ENCODE peak calls at places on chromosome 5, in six cellular contexts. N, R, A, G, Q and T are unnamed samples.

GRCh38 chr5:146111409-146111808 is 6.0 kb upstream of the PLAC8L1 start:
- DNase-seq in Q (no peak), A (no peak), R (no peak), G (no peak), N (no peak), T (no peak)

GRCh38 chr5:172104021-172104420 is 84.0 kb downstream of the STK10 start:
- DNase-seq in G (no peak), A (no peak), N (no peak), R (no peak), Q (no peak), T (no peak)

GRCh38 chr5:112004867-112005532 is 248.0 kb upstream of the NREP start:
- DNase-seq in Q (no peak), N (no peak), G (no peak), A (no peak), R (no peak), T (peak)

GRCh38 chr5:177131019-177131320 is 2.6 kb upstream of the NSD1 start:
- DNase-seq in A (no peak), G (no peak), Q (no peak), N (no peak), R (no peak), T (no peak)

GRCh38 chr5:37002176-37002751 is 125.7 kb downstream of the NIPBL start:
- DNase-seq in Q (no peak), G (no peak), N (no peak), A (no peak), R (no peak), T (no peak)

GRCh38 chr5:56833325-56833724 is 18.0 kb downstream of the MAP3K1 start:
- DNase-seq in G (no peak), R (no peak), A (no peak), Q (no peak), N (no peak), T (no peak)

GRCh38 chr5:75023368-75024159 is 28.8 kb downstream of the GCNT4 start:
- DNase-seq in N (no peak), A (no peak), Q (no peak), R (no peak), G (peak), T (no peak)

GRCh38 chr5:157603333-157604190 is 28.0 kb upstream of the ADAM19 start:
- DNase-seq in Q (peak), G (peak), N (no peak), A (peak), R (no peak), T (peak)

GRCh38 chr5:129541648-129542251 is 81.7 kb downstream of the ADAMTS19 start:
- DNase-seq in G (no peak), Q (no peak), N (no peak), R (no peak), A (no peak), T (no peak)

GRCh38 chr5:161263186-161263585 is 283.3 kb downstream of the GABRB2 start:
- DNase-seq in Q (no peak), N (no peak), A (no peak), G (no peak), R (no peak), T (no peak)

GRCh38 chr5:66757834-66758396 is 161.7 kb downstream of the MAST4 start:
- DNase-seq in Q (no peak), G (no peak), R (no peak), N (no peak), A (no peak), T (no peak)

GRCh38 chr5:178363501-178364325 is 131.1 kb upstream of the PHYKPL start:
- DNase-seq in R (no peak), N (no peak), G (no peak), A (no peak), Q (no peak), T (no peak)

GRCh38 chr5:60649288-60649917 is 50.6 kb downstream of the DEPDC1B start:
- DNase-seq in R (no peak), G (no peak), A (no peak), Q (no peak), N (no peak), T (peak)

GRCh38 chr5:76735762-76736545 is 20.0 kb downstream of the F2R start:
- DNase-seq in A (no peak), R (no peak), G (no peak), N (no peak), Q (no peak), T (no peak)

GRCh38 chr5:133921069-133921468 is 47.4 kb downstream of the C5orf15 start:
- DNase-seq in Q (no peak), G (no peak), A (no peak), N (no peak), R (no peak), T (no peak)

GRCh38 chr5:73692166-73692640 is 66.2 kb downstream of the ARHGEF28 start:
- DNase-seq in Q (no peak), G (no peak), R (no peak), N (no peak), A (no peak), T (peak)

GRCh38 chr5:180172447-180173197 is 36.4 kb downstream of the RASGEF1C start:
- DNase-seq in A (no peak), N (peak), G (no peak), R (peak), Q (no peak), T (peak)

GRCh38 chr5:136034976-136035375 is 6.2 kb downstream of the TGFBI start:
- DNase-seq in N (peak), A (no peak), R (no peak), Q (no peak), G (no peak), T (no peak)

GRCh38 chr5:107601076-107601475 is 69.7 kb downstream of the EFNA5 start:
- DNase-seq in A (no peak), Q (no peak), N (peak), G (no peak), R (no peak), T (no peak)

GRCh38 chr5:117877731-117878130 is 1110.6 kb downstream of the DTWD2 start:
- DNase-seq in N (no peak), A (no peak), R (no peak), G (no peak), Q (no peak), T (no peak)

GRCh38 chr5:135561266-135561665 is 17.5 kb downstream of the CXCL14 start:
- DNase-seq in R (no peak), A (no peak), Q (no peak), N (no peak), G (no peak), T (no peak)

GRCh38 chr5:1292846-1293415 is 1.9 kb downstream of the TERT start:
- DNase-seq in R (no peak), A (no peak), G (no peak), Q (no peak), N (no peak), T (no peak)

GRCh38 chr5:176714067-176714466 is 66.8 kb downstream of the TSPAN17 start:
- DNase-seq in R (no peak), N (no peak), Q (no peak), G (no peak), A (no peak), T (peak)

GRCh38 chr5:123452401-123452800 is 29.2 kb upstream of the CEP120 start:
- DNase-seq in A (no peak), R (no peak), Q (no peak), N (no peak), G (no peak), T (no peak)

GRCh38 chr5:71483355-71483754 is 27.9 kb downstream of the BDP1 start:
- DNase-seq in N (no peak), G (no peak), A (no peak), R (no peak), Q (no peak), T (peak)

GRCh38 chr5:140143521-140144258 is 18.0 kb downstream of the IGIP start:
- DNase-seq in Q (no peak), R (no peak), N (no peak), A (no peak), G (no peak), T (no peak)

GRCh38 chr5:134435525-134435924 is 23.8 kb upstream of the CDKN2AIPNL start:
- DNase-seq in R (no peak), N (no peak), G (no peak), Q (no peak), A (no peak), T (peak)

GRCh38 chr5:82735160-82735789 is 341.9 kb downstream of the TMEM167A start:
- DNase-seq in R (no peak), A (no peak), Q (no peak), N (no peak), G (no peak), T (no peak)

GRCh38 chr5:137072376-137073174 is 426.6 kb downstream of the SPOCK1 start:
- DNase-seq in A (no peak), Q (no peak), G (no peak), R (no peak), N (no peak), T (peak)